ENCODE peak calls at places on chromosomes 7 and 10, in nine cellular contexts. H is foreskin fibroblast, N is kidney, W is endothelial cell, R is BJ, Z is thoracic aorta, U is HepG2, X is sigmoid colon, I is nephron progenitor cell. P is an unnamed sample.

GRCh38 chr10:22997102-22997501 is 69.2 kb downstream of the ARMC3 start:
- DNase-seq in R (no peak), U (no peak), W (peak; percentile 17), N (no peak), I (peak; percentile 38), Z (no peak), X (no peak), H (peak; percentile 66), P (no peak)

GRCh38 chr7:139648941-139649425 is 125.5 kb downstream of the CLEC2L start:
- DNase-seq in H (no peak), R (no peak), I (no peak), N (no peak), U (no peak), Z (no peak), W (no peak), X (no peak), P (peak; percentile 80)

GRCh38 chr7:90717286-90718060 is 121.4 kb downstream of the CDK14 start:
- DNase-seq in W (no peak), R (no peak), N (no peak), U (peak; percentile 29), Z (no peak), X (no peak), H (peak; percentile 57), I (no peak), P (no peak)

GRCh38 chr7:75963383-75963995 is 30.9 kb downstream of the TMEM120A start:
- DNase-seq in W (no peak), N (peak; percentile 76), Z (no peak), U (no peak), R (no peak), X (no peak), I (no peak), H (no peak), P (no peak)

GRCh38 chr10:68989317-68989990 is 851 bp downstream of the KIFBP start:
- DNase-seq in Z (no peak), X (no peak), W (no peak), R (no peak), H (peak; percentile 41), U (no peak), I (peak; percentile 28), N (no peak), P (no peak)

GRCh38 chr7:157805716-157806115 is 468.9 kb downstream of the DNAJB6 start:
- DNase-seq in Z (no peak), R (no peak), N (peak; percentile 35), H (no peak), U (no peak), I (no peak), W (no peak), X (no peak), P (no peak)

GRCh38 chr7:22559829-22560489 is 60.0 kb upstream of the STEAP1B start:
- DNase-seq in I (peak; percentile 65), W (peak; percentile 67), U (peak; percentile 77), X (peak; percentile 84), N (no peak), H (peak; percentile 92), Z (peak; percentile 35), R (no peak), P (peak; percentile 55)

GRCh38 chr10:121845044-121845784 is 82.6 kb downstream of the ATE1 start:
- DNase-seq in I (no peak), R (no peak), W (no peak), U (no peak), Z (no peak), X (no peak), H (no peak), N (no peak), P (no peak)

GRCh38 chr7:146321301-146321700 is 204.7 kb downstream of the CNTNAP2 start:
- DNase-seq in X (no peak), W (no peak), R (no peak), U (no peak), N (no peak), Z (no peak), H (no peak), I (no peak), P (no peak)

GRCh38 chr10:24310104-24310503 is 101.2 kb downstream of the KIAA1217 start:
- DNase-seq in U (no peak), H (no peak), W (no peak), I (no peak), R (no peak), Z (no peak), N (no peak), X (no peak), P (no peak)

GRCh38 chr10:49168821-49169495 is 19.2 kb downstream of the TMEM273 start:
- DNase-seq in I (no peak), Z (no peak), W (no peak), N (no peak), H (no peak), R (no peak), U (no peak), X (no peak), P (no peak)

GRCh38 chr7:240128-240676 is 47.8 kb downstream of the FAM20C start:
- DNase-seq in N (no peak), W (no peak), X (no peak), H (no peak), I (no peak), Z (no peak), U (no peak), R (no peak), P (no peak)

GRCh38 chr10:116767235-116767634 is 24.9 kb upstream of the HSPA12A start:
- DNase-seq in N (peak; percentile 88), W (no peak), Z (no peak), U (no peak), X (peak; percentile 64), R (peak; percentile 22), H (peak; percentile 24), I (peak; percentile 37), P (no peak)

GRCh38 chr7:132403465-132404110 is 172.7 kb downstream of the PLXNA4 start:
- DNase-seq in H (no peak), Z (no peak), W (no peak), I (no peak), U (no peak), R (no peak), X (no peak), N (no peak), P (no peak)
- TF ChIP-seq CTCF in H (no peak), Z (no peak), W (no peak), I (no peak), U (no peak), R (no peak), X (no peak), N (no peak), P (no peak)

DNA sequence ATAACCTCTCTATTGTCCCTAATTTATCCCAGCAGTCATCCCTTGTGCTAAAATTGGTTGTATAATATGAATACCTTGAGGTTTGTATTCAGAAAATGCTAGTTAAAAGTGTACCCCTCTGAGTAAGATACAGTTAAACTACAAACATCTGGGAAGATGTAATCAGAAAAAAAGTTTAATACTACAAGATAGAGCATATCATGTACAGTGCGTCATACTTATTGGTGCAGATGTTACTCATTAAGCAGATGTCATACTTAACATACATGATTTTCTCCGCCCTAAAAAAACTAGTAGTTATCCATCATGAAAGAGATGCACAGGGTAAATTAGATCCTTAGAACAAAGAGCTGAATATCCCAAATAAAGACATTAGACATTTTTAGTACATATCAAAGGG is 336.1 kb upstream of the KCND2 start:
- DNase-seq in N (no peak), X (no peak), H (peak; percentile 48), Z (no peak), I (no peak), U (no peak), W (no peak), R (no peak), P (no peak)
- TF ChIP-seq CTCF in N (no peak), X (no peak), H (no peak), Z (no peak), I (no peak), U (no peak), W (no peak), R (no peak), P (no peak)

GRCh38 chr10:36888925-36889573 is 236.3 kb upstream of the ANKRD30A start:
- DNase-seq in R (no peak), H (peak; percentile 4), X (no peak), N (no peak), Z (no peak), I (peak; percentile 54), W (peak; percentile 76), U (peak; percentile 89), P (no peak)
- TF ChIP-seq CTCF in R (no peak), H (no peak), X (no peak), N (no peak), Z (no peak), I (peak; percentile 50), W (peak; percentile 76), U (peak; percentile 95), P (peak; percentile 23)

GRCh38 chr7:51374936-51375335 is 58.3 kb upstream of the COBL start:
- DNase-seq in X (no peak), R (no peak), Z (no peak), H (no peak), I (no peak), N (no peak), W (no peak), U (no peak), P (no peak)

GRCh38 chr7:51367614-51367968 is 51.0 kb upstream of the COBL start:
- DNase-seq in X (no peak), H (no peak), Z (no peak), W (no peak), U (no peak), R (no peak), N (no peak), I (no peak), P (no peak)

GRCh38 chr7:51366930-51367613 is 50.5 kb upstream of the COBL start:
- DNase-seq in I (peak; percentile 48), U (peak; percentile 43), Z (no peak), W (peak; percentile 60), X (no peak), N (no peak), H (peak; percentile 4), R (no peak), P (no peak)

GRCh38 chr7:51366172-51366728 is 49.6 kb upstream of the COBL start:
- DNase-seq in H (no peak), N (no peak), Z (no peak), W (no peak), X (no peak), I (no peak), U (no peak), R (no peak), P (no peak)

DNA sequence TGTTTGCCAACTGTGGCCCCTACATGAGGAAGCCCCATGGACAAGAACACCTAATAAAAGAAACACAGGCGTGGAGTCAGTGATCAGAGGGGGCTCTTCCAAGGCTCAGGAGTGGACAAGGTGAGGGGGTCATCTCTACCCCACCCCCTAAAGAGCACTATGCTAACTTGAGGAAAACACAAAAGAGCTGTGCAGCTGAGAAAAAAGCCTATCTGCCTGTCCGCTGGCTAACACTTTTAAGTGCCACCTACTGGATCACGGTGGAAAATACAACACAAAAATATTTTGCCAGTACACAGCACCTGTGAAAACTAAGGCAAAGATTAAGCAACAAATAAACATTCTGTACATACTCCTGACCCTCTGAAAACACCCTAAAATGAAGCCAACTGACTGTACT is 53.1 kb upstream of the COBL start:
- DNase-seq in X (no peak), N (no peak), I (no peak), Z (no peak), U (no peak), W (peak; percentile 28), H (no peak), R (no peak), P (no peak)
- TF ChIP-seq CTCF in X (no peak), N (peak; percentile 21), I (peak; percentile 36), Z (no peak), U (peak; percentile 68), W (peak; percentile 46), H (no peak), R (no peak), P (no peak)